ENCODE peak calls at places on chromosome 22, in seven cellular contexts. R is ovary; S is hepatocyte; T is psoas muscle; Y is CD8-positive, alpha-beta T cell; Q is SK-N-SH; P is HCT116. I is an unnamed sample.

GRCh38 chr22:46695346-46696224 is 42.5 kb downstream of the CERK start:
- DNase-seq in Q (peak), S (no peak), Y (no peak), R (no peak), P (no peak), T (no peak), I (no peak)

GRCh38 chr22:29855611-29856181 is 17.6 kb upstream of the ASCC2 start:
- DNase-seq in Q (no peak), P (no peak), S (no peak), Y (no peak), R (no peak), T (peak), I (no peak)

GRCh38 chr22:43275545-43275981 is 67.6 kb downstream of the SCUBE1 start:
- DNase-seq in P (peak), S (peak), Q (no peak), Y (no peak), T (no peak), R (no peak), I (no peak)

GRCh38 chr22:27212617-27213177 is 555.3 kb downstream of the MIAT start:
- DNase-seq in T (peak), S (peak), Y (no peak), R (peak), Q (no peak), P (no peak), I (no peak)

GRCh38 chr22:44312766-44313165 is at the start of gene SHISAL1:
- DNase-seq in T (no peak), P (no peak), S (no peak), Y (no peak), R (no peak), Q (no peak), I (no peak)

GRCh38 chr22:43411981-43412807 is at the start of gene MPPED1:
- DNase-seq in P (no peak), Y (no peak), R (peak), S (no peak), Q (peak), T (no peak), I (peak)

GRCh38 chr22:45185718-45186511 is 22.2 kb downstream of the NUP50 start:
- DNase-seq in Y (no peak), P (no peak), T (no peak), Q (no peak), R (no peak), S (no peak), I (no peak)

GRCh38 chr22:20491346-20491745 is 4.2 kb downstream of the KLHL22 start:
- DNase-seq in T (no peak), Y (no peak), P (no peak), S (no peak), R (no peak), Q (no peak), I (no peak)

GRCh38 chr22:36379593-36380361 is 8.0 kb downstream of the MYH9 start:
- DNase-seq in R (no peak), Q (no peak), T (peak), P (no peak), Y (peak), S (peak), I (no peak)

GRCh38 chr22:31346733-31347250 is 646 bp upstream of the PATZ1 start:
- DNase-seq in S (peak), Q (peak), R (peak), P (no peak), Y (peak), T (peak), I (peak)

GRCh38 chr22:37183432-37184379 is 4.3 kb downstream of the C1QTNF6 start:
- DNase-seq in T (peak), R (peak), Y (no peak), Q (no peak), P (no peak), S (no peak), I (peak)

GRCh38 chr22:28883917-28884753 is 763 bp downstream of the ZNRF3 start:
- DNase-seq in Y (peak), P (peak), R (peak), S (peak), Q (peak), T (peak), I (peak)

GRCh38 chr22:31286360-31287255 is 5.7 kb downstream of the PIK3IP1 start:
- DNase-seq in T (no peak), P (no peak), S (no peak), Q (no peak), Y (peak), R (no peak), I (no peak)

GRCh38 chr22:35446365-35446764 is 46.4 kb downstream of the MCM5 start:
- DNase-seq in P (no peak), S (peak), R (no peak), Y (no peak), T (no peak), Q (no peak), I (no peak)

GRCh38 chr22:28054622-28054871 is 135.5 kb upstream of the PITPNB start:
- DNase-seq in S (no peak), P (no peak), Q (no peak), R (no peak), Y (no peak), T (no peak), I (no peak)

GRCh38 chr22:30423296-30423958 is 2.1 kb upstream of the MTFP1 start:
- DNase-seq in R (no peak), Q (no peak), Y (no peak), S (peak), P (no peak), T (no peak), I (peak)

GRCh38 chr22:44372611-44373010 is 59.9 kb upstream of the SHISAL1 start:
- DNase-seq in R (peak), T (no peak), P (no peak), S (no peak), Y (no peak), Q (no peak), I (peak)

GRCh38 chr22:20624161-20624616 is 116.8 kb downstream of the MED15 start:
- DNase-seq in Y (no peak), S (no peak), Q (no peak), R (no peak), T (no peak), P (no peak), I (no peak)

GRCh38 chr22:46854125-46854870 is 91.8 kb downstream of the TBC1D22A start:
- DNase-seq in P (no peak), Y (no peak), R (no peak), Q (no peak), T (no peak), S (no peak), I (no peak)

GRCh38 chr22:19982991-19983578 is 33.5 kb downstream of the ARVCF start:
- DNase-seq in T (peak), Q (no peak), P (no peak), R (peak), S (no peak), Y (no peak), I (no peak)

GRCh38 chr22:35970601-35971417 is 57.8 kb downstream of the RBFOX2 start:
- DNase-seq in Q (no peak), R (no peak), T (no peak), Y (no peak), P (no peak), S (no peak), I (no peak)

GRCh38 chr22:46969491-46969890 is 207.0 kb downstream of the TBC1D22A start:
- DNase-seq in T (no peak), Y (no peak), R (no peak), Q (no peak), P (no peak), S (no peak), I (no peak)

GRCh38 chr22:36643033-36643432 is 60.5 kb downstream of the CACNG2 start:
- DNase-seq in Y (no peak), Q (no peak), P (no peak), T (no peak), R (no peak), S (no peak), I (no peak)

GRCh38 chr22:19431641-19432091 is at the start of gene HIRA:
- DNase-seq in S (peak), Q (peak), R (peak), Y (peak), T (peak), P (peak), I (peak)

GRCh38 chr22:27416553-27417427 is 384.8 kb downstream of the MN1 start:
- DNase-seq in R (no peak), T (no peak), Y (no peak), Q (peak), P (no peak), S (peak), I (no peak)

GRCh38 chr22:36461665-36462474 is 19.6 kb downstream of the TXN2 start:
- DNase-seq in Q (no peak), R (no peak), T (peak), S (peak), Y (no peak), P (no peak), I (peak)

GRCh38 chr22:43031617-43032016 is 16.7 kb upstream of the PACSIN2 start:
- DNase-seq in S (no peak), Y (no peak), R (no peak), T (no peak), Q (no peak), P (no peak), I (no peak)

GRCh38 chr22:42921301-42921700 is 64.2 kb upstream of the ARFGAP3 start:
- DNase-seq in P (no peak), Q (no peak), T (no peak), R (no peak), Y (no peak), S (no peak), I (no peak)

GRCh38 chr22:29313126-29314071 is 2.1 kb downstream of the RASL10A start:
- DNase-seq in R (no peak), Q (peak), P (peak), Y (no peak), S (no peak), T (no peak), I (no peak)

GRCh38 chr22:20652582-20652981 is 121.3 kb upstream of the SERPIND1 start:
- DNase-seq in Q (no peak), R (no peak), Y (no peak), T (no peak), P (no peak), S (no peak), I (no peak)

DNA sequence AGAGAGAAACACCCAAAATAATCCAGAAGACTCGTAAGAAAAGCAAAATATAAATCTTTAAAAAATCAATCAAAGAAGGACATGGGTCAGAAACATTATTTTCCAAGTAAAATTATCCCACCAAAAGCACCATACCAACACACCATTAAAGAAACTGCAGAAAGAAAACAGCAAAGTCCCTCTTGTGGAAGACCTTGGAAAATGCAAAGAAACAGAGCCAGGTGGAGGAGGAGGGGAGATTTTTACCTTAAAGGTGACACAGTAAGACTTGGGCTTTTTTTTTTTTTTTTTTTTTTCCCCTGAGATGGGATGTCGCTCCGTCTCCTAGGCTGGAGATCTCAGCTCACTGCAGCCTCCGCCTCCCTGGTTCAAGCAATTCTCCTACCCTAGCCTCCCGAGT is 123.8 kb downstream of the LARGE1 start:
- DNase-seq in Q (no peak), P (no peak), S (no peak), R (no peak), T (no peak), Y (no peak), I (no peak)
- TF ChIP-seq CTCF in Q (no peak), P (no peak), S (no peak), R (no peak), T (no peak), Y (no peak), I (no peak)

GRCh38 chr22:18078329-18079041 is 695 bp downstream of the PEX26 start:
- DNase-seq in P (no peak), T (peak), Q (peak), S (peak), R (peak), Y (peak), I (peak)
- TF ChIP-seq CTCF in P (no peak), T (no peak), Q (peak), S (no peak), R (no peak), Y (no peak), I (no peak)

DNA sequence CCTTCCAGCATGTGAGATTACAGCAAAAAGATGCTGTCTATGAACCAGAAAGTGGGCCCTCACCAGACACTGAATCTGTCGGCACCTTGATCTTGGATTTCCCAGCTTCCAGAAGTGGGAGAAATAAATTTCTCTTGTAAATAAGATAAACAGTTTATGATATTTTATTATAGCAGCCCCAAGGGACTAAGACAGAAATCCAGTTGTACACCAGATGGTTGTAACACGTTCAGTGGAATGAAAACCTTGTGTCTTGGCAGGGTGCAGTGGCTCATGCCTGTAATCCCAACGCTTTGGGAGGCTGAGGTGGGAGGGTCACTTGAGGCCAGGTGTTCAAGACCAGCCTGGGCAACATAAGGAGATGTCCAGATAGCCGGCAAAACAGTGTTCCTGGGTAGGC is 61.8 kb downstream of the MCHR1 start:
- DNase-seq in R (no peak), T (no peak), Y (no peak), S (no peak), Q (no peak), P (no peak), I (no peak)
- TF ChIP-seq CTCF in R (no peak), T (no peak), Y (no peak), S (no peak), Q (no peak), P (no peak), I (no peak)

GRCh38 chr22:22061085-22062077 is 78.8 kb upstream of the TOP3B start:
- DNase-seq in Q (no peak), P (peak), R (peak), S (peak), T (peak), Y (no peak), I (no peak)
- TF ChIP-seq CTCF in Q (no peak), P (peak), R (no peak), S (peak), T (peak), Y (no peak), I (no peak)

GRCh38 chr22:38467904-38468760 is at the start of gene KDELR3:
- DNase-seq in R (peak), S (peak), P (peak), Q (peak), Y (peak), T (peak), I (no peak)
- TF ChIP-seq CTCF in R (no peak), S (peak), P (peak), Q (peak), Y (no peak), T (no peak), I (peak)

DNA sequence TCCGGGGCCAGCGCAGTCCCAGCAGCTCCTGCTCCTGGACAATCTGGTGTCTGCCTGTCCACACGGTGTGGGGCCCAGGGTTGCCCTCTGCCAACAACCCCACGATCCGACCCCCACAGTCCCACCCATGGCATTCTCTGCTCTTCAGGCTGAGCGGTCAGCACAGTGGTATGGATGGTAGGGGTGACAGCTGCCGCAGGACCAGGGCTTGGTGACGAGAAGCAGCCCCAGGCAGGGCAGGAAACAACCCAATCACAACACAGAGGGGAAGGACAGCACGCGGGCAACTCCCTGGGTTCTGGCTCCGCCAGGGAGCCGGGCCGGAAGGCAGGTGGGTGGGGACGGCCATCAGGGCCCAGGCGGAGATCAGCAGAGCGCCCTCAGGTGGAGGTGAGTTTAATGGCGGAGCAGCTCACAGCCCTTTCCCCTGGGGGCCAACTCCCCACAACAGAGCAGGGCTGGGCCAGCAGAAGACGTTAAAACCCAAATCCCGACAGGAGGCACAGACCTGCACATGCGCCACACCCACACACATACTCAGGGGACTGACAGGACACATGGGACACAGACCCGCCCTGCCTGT is 5.3 kb upstream of the CHADL start:
- DNase-seq in P (no peak), S (no peak), Q (no peak), R (no peak), T (no peak), Y (no peak), I (no peak)
- TF ChIP-seq CTCF in P (peak), S (no peak), Q (no peak), R (no peak), T (no peak), Y (no peak), I (no peak)

DNA sequence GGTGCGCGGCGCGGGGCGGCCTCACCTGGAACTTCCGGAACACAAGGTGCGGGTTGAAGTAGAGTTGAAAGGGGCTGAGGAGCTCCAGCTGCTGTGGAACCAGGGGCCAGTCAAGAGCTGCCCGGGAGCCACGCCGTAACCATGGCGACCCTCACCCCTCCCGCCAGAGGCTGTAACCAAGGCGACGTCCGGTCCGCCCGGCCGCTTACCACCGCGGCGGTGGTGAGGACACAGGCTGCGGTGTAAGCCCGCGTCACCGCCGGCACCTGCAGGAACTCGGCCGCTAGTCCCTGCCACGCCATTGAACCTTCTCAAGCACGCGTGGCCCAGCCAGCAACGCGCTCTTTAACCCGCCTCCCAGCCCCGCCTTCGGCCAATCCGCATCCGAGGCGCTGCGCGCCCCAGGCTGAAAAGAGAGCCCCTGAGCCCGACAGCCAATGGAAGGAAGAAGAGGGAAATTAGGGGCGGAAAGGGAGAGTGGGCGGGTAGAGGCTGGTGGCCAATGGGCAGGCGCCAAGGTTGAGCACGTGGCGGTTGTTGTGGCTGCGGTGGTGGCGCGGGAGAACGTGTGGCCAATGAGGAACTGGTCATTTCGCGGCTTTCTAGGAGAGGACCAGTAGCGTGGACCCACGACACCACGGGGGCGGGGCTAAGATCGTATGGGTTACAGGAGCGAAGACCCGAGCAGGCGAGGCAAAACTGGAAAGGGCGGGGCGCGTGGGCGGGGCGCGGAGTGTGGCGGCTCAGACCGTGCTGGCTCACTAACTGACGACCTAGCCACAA is at the start of gene DERL3:
- DNase-seq in Q (peak), R (peak), S (peak), Y (peak), T (peak), P (no peak), I (peak)
- TF ChIP-seq CTCF in Q (no peak), R (no peak), S (no peak), Y (no peak), T (no peak), P (no peak), I (no peak)

GRCh38 chr22:50221410-50222300 is 20.8 kb downstream of the SELENOO start:
- DNase-seq in S (no peak), T (no peak), Y (no peak), R (no peak), Q (no peak), P (no peak), I (peak)
- TF ChIP-seq CTCF in S (no peak), T (no peak), Y (no peak), R (no peak), Q (peak), P (peak), I (no peak)